ENCODE peak calls at places on chromosomes 1 and 21, in ten cellular contexts. One of them, this sample, is unnamed.

GRCh38 chr1:239723821-239724367 is 337.5 kb downstream of the CHRM3 start:
- DNase-seq in A549: no peak
- DNase-seq in ovary: no peak
- DNase-seq in tibial nerve: no peak
- DNase-seq in K562: no peak
- DNase-seq in sigmoid colon: no peak
- DNase-seq in H1: no peak
- DNase-seq in upper lobe of left lung: no peak
- DNase-seq in GM12878: no peak
- DNase-seq in transverse colon: no peak
- DNase-seq in this sample: no peak

GRCh38 chr1:92485374-92486250 is 1.1 kb downstream of the GFI1 start:
- DNase-seq in A549: no peak
- DNase-seq in ovary: no peak
- DNase-seq in tibial nerve: no peak
- DNase-seq in K562: peak; percentile 65
- DNase-seq in sigmoid colon: no peak
- DNase-seq in H1: no peak
- DNase-seq in upper lobe of left lung: peak; percentile 69
- DNase-seq in GM12878: no peak
- DNase-seq in transverse colon: peak; percentile 82
- DNase-seq in this sample: peak; percentile 69

GRCh38 chr1:222892137-222892763 is 77.4 kb downstream of the DISP1 start:
- DNase-seq in A549: no peak
- DNase-seq in ovary: no peak
- DNase-seq in tibial nerve: no peak
- DNase-seq in K562: no peak
- DNase-seq in sigmoid colon: no peak
- DNase-seq in H1: no peak
- DNase-seq in upper lobe of left lung: no peak
- DNase-seq in GM12878: no peak
- DNase-seq in transverse colon: no peak
- DNase-seq in this sample: no peak

GRCh38 chr21:37536616-37537278 is 170.2 kb downstream of the DYRK1A start:
- DNase-seq in A549: no peak
- DNase-seq in ovary: no peak
- DNase-seq in tibial nerve: no peak
- DNase-seq in K562: peak; percentile 46
- DNase-seq in sigmoid colon: peak; percentile 8
- DNase-seq in H1: no peak
- DNase-seq in upper lobe of left lung: no peak
- DNase-seq in GM12878: no peak
- DNase-seq in transverse colon: no peak
- DNase-seq in this sample: no peak

GRCh38 chr1:180057883-180058396 is 96.7 kb upstream of the QSOX1 start:
- DNase-seq in A549: no peak
- DNase-seq in ovary: no peak
- DNase-seq in tibial nerve: no peak
- DNase-seq in K562: peak; percentile 38
- DNase-seq in sigmoid colon: no peak
- DNase-seq in H1: no peak
- DNase-seq in upper lobe of left lung: no peak
- DNase-seq in GM12878: no peak
- DNase-seq in transverse colon: no peak
- DNase-seq in this sample: no peak

GRCh38 chr1:212219679-212220463 is 65.3 kb upstream of the PPP2R5A start:
- DNase-seq in A549: no peak
- DNase-seq in ovary: no peak
- DNase-seq in tibial nerve: no peak
- DNase-seq in K562: no peak
- DNase-seq in sigmoid colon: peak; percentile 25
- DNase-seq in H1: no peak
- DNase-seq in upper lobe of left lung: peak; percentile 35
- DNase-seq in GM12878: no peak
- DNase-seq in transverse colon: no peak
- DNase-seq in this sample: no peak

GRCh38 chr1:204206121-204206520 is 7.7 kb downstream of the GOLT1A start:
- DNase-seq in A549: no peak
- DNase-seq in ovary: no peak
- DNase-seq in tibial nerve: no peak
- DNase-seq in K562: no peak
- DNase-seq in sigmoid colon: no peak
- DNase-seq in H1: no peak
- DNase-seq in upper lobe of left lung: no peak
- DNase-seq in GM12878: no peak
- DNase-seq in transverse colon: no peak
- DNase-seq in this sample: no peak

GRCh38 chr1:57272601-57273000 is 151.3 kb downstream of the DAB1 start:
- DNase-seq in A549: no peak
- DNase-seq in ovary: no peak
- DNase-seq in tibial nerve: no peak
- DNase-seq in K562: no peak
- DNase-seq in sigmoid colon: no peak
- DNase-seq in H1: no peak
- DNase-seq in upper lobe of left lung: no peak
- DNase-seq in GM12878: no peak
- DNase-seq in transverse colon: no peak
- DNase-seq in this sample: no peak

GRCh38 chr1:31426249-31426922 is 13.4 kb downstream of the SERINC2 start:
- DNase-seq in A549: no peak
- DNase-seq in ovary: no peak
- DNase-seq in tibial nerve: no peak
- DNase-seq in K562: no peak
- DNase-seq in sigmoid colon: no peak
- DNase-seq in H1: no peak
- DNase-seq in upper lobe of left lung: no peak
- DNase-seq in GM12878: no peak
- DNase-seq in transverse colon: peak; percentile 50
- DNase-seq in this sample: no peak

GRCh38 chr1:2460203-2460602 is 15.9 kb upstream of the PLCH2 start:
- DNase-seq in A549: no peak
- DNase-seq in ovary: no peak
- DNase-seq in tibial nerve: no peak
- DNase-seq in K562: no peak
- DNase-seq in sigmoid colon: no peak
- DNase-seq in H1: no peak
- DNase-seq in upper lobe of left lung: no peak
- DNase-seq in GM12878: no peak
- DNase-seq in transverse colon: no peak
- DNase-seq in this sample: no peak

GRCh38 chr1:53971718-53972117 is 25.6 kb downstream of the LRRC42 start:
- DNase-seq in A549: no peak
- DNase-seq in ovary: no peak
- DNase-seq in tibial nerve: no peak
- DNase-seq in K562: no peak
- DNase-seq in sigmoid colon: no peak
- DNase-seq in H1: no peak
- DNase-seq in upper lobe of left lung: no peak
- DNase-seq in GM12878: no peak
- DNase-seq in transverse colon: no peak
- DNase-seq in this sample: no peak

GRCh38 chr1:235954306-235955283 is 87.9 kb upstream of the LYST start:
- DNase-seq in A549: no peak
- DNase-seq in ovary: no peak
- DNase-seq in tibial nerve: no peak
- DNase-seq in K562: no peak
- DNase-seq in sigmoid colon: peak; percentile 60
- DNase-seq in H1: no peak
- DNase-seq in upper lobe of left lung: peak; percentile 70
- DNase-seq in GM12878: peak; percentile 87
- DNase-seq in transverse colon: peak; percentile 54
- DNase-seq in this sample: no peak

GRCh38 chr1:194026422-194026821 is 840.0 kb upstream of the B3GALT2 start:
- DNase-seq in A549: no peak
- DNase-seq in ovary: no peak
- DNase-seq in tibial nerve: no peak
- DNase-seq in K562: no peak
- DNase-seq in sigmoid colon: no peak
- DNase-seq in H1: no peak
- DNase-seq in upper lobe of left lung: no peak
- DNase-seq in GM12878: no peak
- DNase-seq in transverse colon: no peak
- DNase-seq in this sample: no peak

GRCh38 chr1:7973086-7973485 is 11.6 kb downstream of the PARK7 start:
- DNase-seq in A549: no peak
- DNase-seq in ovary: no peak
- DNase-seq in tibial nerve: no peak
- DNase-seq in K562: no peak
- DNase-seq in sigmoid colon: no peak
- DNase-seq in H1: no peak
- DNase-seq in upper lobe of left lung: no peak
- DNase-seq in GM12878: no peak
- DNase-seq in transverse colon: no peak
- DNase-seq in this sample: no peak

GRCh38 chr1:33455537-33456301 is 16.7 kb upstream of the ZSCAN20 start:
- DNase-seq in A549: peak; percentile 49
- DNase-seq in ovary: no peak
- DNase-seq in tibial nerve: peak; percentile 50
- DNase-seq in K562: peak; percentile 70
- DNase-seq in sigmoid colon: no peak
- DNase-seq in H1: no peak
- DNase-seq in upper lobe of left lung: peak; percentile 54
- DNase-seq in GM12878: no peak
- DNase-seq in transverse colon: no peak
- DNase-seq in this sample: peak; percentile 42

GRCh38 chr1:23238565-23238964 is 21.3 kb upstream of the HTR1D start:
- DNase-seq in A549: no peak
- DNase-seq in ovary: no peak
- DNase-seq in tibial nerve: no peak
- DNase-seq in K562: no peak
- DNase-seq in sigmoid colon: no peak
- DNase-seq in H1: no peak
- DNase-seq in upper lobe of left lung: no peak
- DNase-seq in GM12878: no peak
- DNase-seq in transverse colon: no peak
- DNase-seq in this sample: no peak

GRCh38 chr1:205774277-205775014 is 836 bp downstream of the RAB29 start:
- DNase-seq in A549: no peak
- DNase-seq in ovary: no peak
- DNase-seq in tibial nerve: no peak
- DNase-seq in K562: peak; percentile 56
- DNase-seq in sigmoid colon: no peak
- DNase-seq in H1: no peak
- DNase-seq in upper lobe of left lung: peak; percentile 25
- DNase-seq in GM12878: peak; percentile 58
- DNase-seq in transverse colon: peak; percentile 40
- DNase-seq in this sample: no peak

GRCh38 chr1:223179280-223179679 is 36.2 kb upstream of the TLR5 start:
- DNase-seq in A549: no peak
- DNase-seq in ovary: no peak
- DNase-seq in tibial nerve: no peak
- DNase-seq in K562: no peak
- DNase-seq in sigmoid colon: no peak
- DNase-seq in H1: no peak
- DNase-seq in upper lobe of left lung: no peak
- DNase-seq in GM12878: no peak
- DNase-seq in transverse colon: no peak
- DNase-seq in this sample: no peak

GRCh38 chr1:109579044-109579443 is 30.6 kb downstream of the GNAI3 start:
- DNase-seq in A549: no peak
- DNase-seq in ovary: no peak
- DNase-seq in tibial nerve: no peak
- DNase-seq in K562: no peak
- DNase-seq in sigmoid colon: no peak
- DNase-seq in H1: no peak
- DNase-seq in upper lobe of left lung: no peak
- DNase-seq in GM12878: no peak
- DNase-seq in transverse colon: no peak
- DNase-seq in this sample: no peak

GRCh38 chr1:55718758-55719671 is 503.9 kb upstream of the USP24 start:
- DNase-seq in A549: peak; percentile 15
- DNase-seq in ovary: peak; percentile 82
- DNase-seq in tibial nerve: peak; percentile 48
- DNase-seq in K562: no peak
- DNase-seq in sigmoid colon: peak; percentile 93
- DNase-seq in H1: peak; percentile 50
- DNase-seq in upper lobe of left lung: peak; percentile 71
- DNase-seq in GM12878: no peak
- DNase-seq in transverse colon: peak; percentile 47
- DNase-seq in this sample: peak; percentile 27
- H3K27ac ChIP-seq in A549: peak overlapping the region; percentile 88
- H3K27ac ChIP-seq in ovary: peak overlapping the region; percentile 66
- H3K27ac ChIP-seq in tibial nerve: peak overlapping the region; percentile 70
- H3K27ac ChIP-seq in K562: no peak overlapping the region
- H3K27ac ChIP-seq in sigmoid colon: peak overlapping the region; percentile 73
- H3K27ac ChIP-seq in H1: no peak overlapping the region
- H3K27ac ChIP-seq in upper lobe of left lung: peak overlapping the region; percentile 57
- H3K27ac ChIP-seq in GM12878: no peak overlapping the region
- H3K27ac ChIP-seq in transverse colon: peak overlapping the region; percentile 48
- H3K27ac ChIP-seq in this sample: peak overlapping the region; percentile 58

GRCh38 chr1:167221804-167222610 is 1.3 kb downstream of the POU2F1 start:
- DNase-seq in A549: peak; percentile 17
- DNase-seq in ovary: peak; percentile 60
- DNase-seq in tibial nerve: peak; percentile 69
- DNase-seq in K562: peak; percentile 69
- DNase-seq in sigmoid colon: peak; percentile 81
- DNase-seq in H1: no peak
- DNase-seq in upper lobe of left lung: peak; percentile 80
- DNase-seq in GM12878: peak; percentile 76
- DNase-seq in transverse colon: peak; percentile 80
- DNase-seq in this sample: peak; percentile 79
- TF ChIP-seq POLR2A in A549: no peak
- TF ChIP-seq POLR2A in ovary: peak; percentile 53
- TF ChIP-seq POLR2A in tibial nerve: no peak
- TF ChIP-seq POLR2A in K562: peak; percentile 80
- TF ChIP-seq POLR2A in sigmoid colon: peak; percentile 78
- TF ChIP-seq POLR2A in H1: peak; percentile 64
- TF ChIP-seq POLR2A in upper lobe of left lung: peak; percentile 34
- TF ChIP-seq POLR2A in GM12878: peak; percentile 79
- TF ChIP-seq POLR2A in transverse colon: peak; percentile 95
- TF ChIP-seq POLR2A in this sample: peak; percentile 40

GRCh38 chr1:39187276-39188046 is 17.0 kb upstream of the MACF1 start:
- DNase-seq in A549: no peak
- DNase-seq in ovary: no peak
- DNase-seq in tibial nerve: no peak
- DNase-seq in K562: no peak
- DNase-seq in sigmoid colon: no peak
- DNase-seq in H1: no peak
- DNase-seq in upper lobe of left lung: no peak
- DNase-seq in GM12878: no peak
- DNase-seq in transverse colon: no peak
- DNase-seq in this sample: no peak
- TF ChIP-seq EP300 in A549: no peak
- TF ChIP-seq EP300 in ovary: no peak
- TF ChIP-seq EP300 in tibial nerve: no peak
- TF ChIP-seq EP300 in K562: no peak
- TF ChIP-seq EP300 in sigmoid colon: no peak
- TF ChIP-seq EP300 in H1: no peak
- TF ChIP-seq EP300 in upper lobe of left lung: no peak
- TF ChIP-seq EP300 in GM12878: no peak
- TF ChIP-seq EP300 in transverse colon: no peak
- TF ChIP-seq EP300 in this sample: no peak

GRCh38 chr1:115057661-115058249 is 28.1 kb downstream of the TSHB start:
- DNase-seq in A549: no peak
- DNase-seq in ovary: no peak
- DNase-seq in tibial nerve: no peak
- DNase-seq in K562: no peak
- DNase-seq in sigmoid colon: no peak
- DNase-seq in H1: no peak
- DNase-seq in upper lobe of left lung: no peak
- DNase-seq in GM12878: no peak
- DNase-seq in transverse colon: no peak
- DNase-seq in this sample: no peak
- H3K27ac ChIP-seq in A549: no peak overlapping the region
- H3K27ac ChIP-seq in ovary: no peak overlapping the region
- H3K27ac ChIP-seq in tibial nerve: no peak overlapping the region
- H3K27ac ChIP-seq in K562: no peak overlapping the region
- H3K27ac ChIP-seq in sigmoid colon: peak overlapping the region; percentile 71
- H3K27ac ChIP-seq in H1: no peak overlapping the region
- H3K27ac ChIP-seq in upper lobe of left lung: no peak overlapping the region
- H3K27ac ChIP-seq in GM12878: no peak overlapping the region
- H3K27ac ChIP-seq in transverse colon: peak overlapping the region; percentile 63
- H3K27ac ChIP-seq in this sample: no peak overlapping the region

This sample was measured in stomach.